ENCODE peak calls at places on chromosomes 2 and 18, in four cellular contexts. S, N, O and U are unnamed samples.
A peak's percentile ranks its signal among the peaks of the same experiment; 100 is the strongest.

GRCh38 chr2:10221443-10221842 is 81.3 kb upstream of the HPCAL1 start:
- DNase-seq in S (no peak), N (no peak), O (no peak), U (no peak)

GRCh38 chr2:167697961-167698360 is 549.4 kb downstream of the STK39 start:
- DNase-seq in N (no peak), O (no peak), S (no peak), U (no peak)

GRCh38 chr2:203338322-203338721 is 10.1 kb downstream of the ABI2 start:
- DNase-seq in S (no peak), O (no peak), N (no peak), U (no peak)

GRCh38 chr2:231601356-231602229 is 8.9 kb downstream of the TEX44 start:
- DNase-seq in O (peak; percentile 63), S (peak; percentile 71), N (no peak), U (peak; percentile 69)

GRCh38 chr18:59907172-59907571 is 7.4 kb downstream of the PMAIP1 start:
- DNase-seq in S (no peak), N (no peak), O (no peak), U (no peak)

GRCh38 chr2:108348816-108349570 is 28.8 kb upstream of the SULT1C4 start:
- DNase-seq in S (no peak), O (no peak), N (no peak), U (no peak)

GRCh38 chr2:953975-954686 is 3.5 kb downstream of the SNTG2 start:
- DNase-seq in N (no peak), S (peak; percentile 26), O (no peak), U (no peak)

GRCh38 chr2:241771286-241772062 is 5.1 kb upstream of the GAL3ST2 start:
- DNase-seq in O (no peak), S (peak; percentile 17), N (no peak), U (no peak)

GRCh38 chr2:13114391-13114790 is 397.7 kb downstream of the TRIB2 start:
- DNase-seq in O (no peak), S (peak; percentile 11), N (no peak), U (no peak)

GRCh38 chr2:128411431-128411830 is 92.8 kb upstream of the HS6ST1 start:
- DNase-seq in S (no peak), O (no peak), N (no peak), U (no peak)

GRCh38 chr2:71150082-71150816 is 19.8 kb downstream of the MPHOSPH10 start:
- DNase-seq in O (no peak), S (no peak), N (no peak), U (no peak)

GRCh38 chr2:162677476-162677875 is 161.1 kb downstream of the KCNH7 start:
- DNase-seq in O (no peak), N (no peak), S (no peak), U (peak; percentile 67)

GRCh38 chr2:73922681-73923080 is 4.0 kb upstream of the DGUOK start:
- DNase-seq in O (peak; percentile 20), N (no peak), S (no peak), U (no peak)

GRCh38 chr2:61135510-61135909 is 26.5 kb upstream of the C2orf74 start:
- DNase-seq in N (no peak), O (no peak), S (peak; percentile 57), U (peak; percentile 58)

GRCh38 chr2:974454-974853 is 23.8 kb downstream of the SNTG2 start:
- DNase-seq in O (no peak), N (no peak), S (no peak), U (no peak)

GRCh38 chr2:238285653-238286082 is 2.7 kb downstream of the PER2 start:
- DNase-seq in S (peak; percentile 94), N (no peak), O (no peak), U (no peak)

GRCh38 chr2:106833248-106833647 is 52.7 kb downstream of the ST6GAL2 start:
- DNase-seq in N (no peak), O (no peak), S (no peak), U (no peak)

GRCh38 chr18:30684825-30685481 is 357.6 kb downstream of the DSC3 start:
- DNase-seq in N (no peak), O (no peak), S (no peak), U (no peak)

GRCh38 chr18:1048048-1048447 is 143.4 kb downstream of the ADCYAP1 start:
- DNase-seq in S (no peak), N (no peak), O (no peak), U (peak; percentile 53)

GRCh38 chr18:29361843-29362242 is 1184.9 kb upstream of the CDH2 start:
- DNase-seq in S (no peak), N (no peak), O (peak; percentile 9), U (no peak)

GRCh38 chr2:132670104-132670960 is at the start of gene LYPD1:
- DNase-seq in O (no peak), S (no peak), N (no peak), U (peak; percentile 44)

GRCh38 chr18:5456577-5457466 is 87.0 kb downstream of the EPB41L3 start:
- DNase-seq in O (no peak), S (peak; percentile 62), N (no peak), U (peak; percentile 79)

GRCh38 chr2:40202798-40203400 is 249.0 kb downstream of the SLC8A1 start:
- DNase-seq in O (no peak), N (no peak), S (peak; percentile 58), U (no peak)
- TF ChIP-seq FOS in O (no peak), N (no peak), S (no peak), U (no peak)

GRCh38 chr18:22713511-22713910 is 219.6 kb upstream of the RBBP8 start:
- DNase-seq in O (no peak), S (peak; percentile 19), N (no peak), U (no peak)

GRCh38 chr18:22709288-22710060 is 223.7 kb upstream of the RBBP8 start:
- DNase-seq in N (no peak), S (peak; percentile 31), O (no peak), U (no peak)

GRCh38 chr18:22711381-22711717 is 221.8 kb upstream of the RBBP8 start:
- DNase-seq in N (no peak), S (no peak), O (no peak), U (no peak)

GRCh38 chr18:22705328-22705727 is 227.8 kb upstream of the RBBP8 start:
- DNase-seq in S (peak; percentile 91), N (no peak), O (no peak), U (no peak)

GRCh38 chr18:22710628-22711380 is 222.3 kb upstream of the RBBP8 start:
- DNase-seq in O (no peak), N (no peak), S (peak; percentile 64), U (peak; percentile 60)
- H3K9ac ChIP-seq in O (no peak overlapping the region), N (no peak overlapping the region), S (peak overlapping the region; percentile 52), U (peak overlapping the region; percentile 76)

GRCh38 chr18:23291456-23292205 is 156.3 kb downstream of the CABLES1 start:
- DNase-seq in O (no peak), N (no peak), S (peak; percentile 74), U (no peak)
- TF ChIP-seq FOS in O (no peak), N (no peak), S (no peak), U (no peak)

GRCh38 chr18:8121942-8122480 is 487.2 kb upstream of the RAB12 start:
- DNase-seq in S (peak; percentile 94), O (no peak), N (no peak), U (peak; percentile 37)
- H3K9ac ChIP-seq in S (no peak overlapping the region), O (no peak overlapping the region), N (no peak overlapping the region), U (no peak overlapping the region)

DNA sequence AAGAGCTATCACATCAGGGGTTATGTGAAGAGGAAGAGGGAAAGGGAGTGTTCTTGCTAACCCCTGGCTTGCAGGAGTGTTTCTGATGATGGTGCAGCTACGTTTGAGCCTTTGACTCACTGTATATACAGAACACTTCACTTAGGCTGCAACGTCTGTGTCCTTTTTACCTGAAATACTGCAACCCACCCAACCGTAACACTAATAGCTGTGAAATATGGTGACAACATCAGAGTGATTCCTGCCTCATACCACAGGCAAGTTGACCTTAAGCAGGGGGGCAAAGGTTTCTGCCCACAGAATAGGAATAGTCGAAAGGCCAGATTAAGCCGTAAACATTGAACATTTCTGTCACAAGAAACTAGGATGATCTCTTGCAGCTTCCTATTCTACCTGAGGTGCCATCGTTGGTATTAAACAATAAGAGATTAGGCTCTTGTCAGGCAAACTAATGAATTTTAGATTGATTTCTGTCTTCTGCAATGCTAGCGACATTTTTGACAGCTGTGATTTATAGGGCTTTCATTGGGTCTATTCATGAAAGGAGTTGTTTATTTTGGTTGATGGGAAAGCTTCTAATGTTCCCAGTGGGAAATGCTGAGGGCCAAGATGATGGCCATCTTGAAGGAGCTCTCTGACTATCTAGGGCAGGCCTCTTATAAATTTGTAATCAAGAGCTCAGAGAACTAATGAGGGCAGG is 316.8 kb downstream of the PIK3C3 start:
- DNase-seq in S (no peak), O (no peak), N (no peak), U (no peak)
- TF ChIP-seq FOS in S (no peak), O (no peak), N (no peak), U (no peak)

GRCh38 chr2:113847144-113847543 is 42.7 kb upstream of the ACTR3 start:
- DNase-seq in S (peak; percentile 45), O (no peak), N (no peak), U (no peak)

GRCh38 chr2:113840463-113840975 is 49.4 kb upstream of the ACTR3 start:
- DNase-seq in O (no peak), S (no peak), N (no peak), U (no peak)

GRCh38 chr2:113838744-113839444 is 51.0 kb upstream of the ACTR3 start:
- DNase-seq in S (no peak), N (no peak), O (no peak), U (no peak)

GRCh38 chr2:113846439-113846838 is 43.5 kb upstream of the ACTR3 start:
- DNase-seq in N (no peak), S (no peak), O (no peak), U (no peak)

DNA sequence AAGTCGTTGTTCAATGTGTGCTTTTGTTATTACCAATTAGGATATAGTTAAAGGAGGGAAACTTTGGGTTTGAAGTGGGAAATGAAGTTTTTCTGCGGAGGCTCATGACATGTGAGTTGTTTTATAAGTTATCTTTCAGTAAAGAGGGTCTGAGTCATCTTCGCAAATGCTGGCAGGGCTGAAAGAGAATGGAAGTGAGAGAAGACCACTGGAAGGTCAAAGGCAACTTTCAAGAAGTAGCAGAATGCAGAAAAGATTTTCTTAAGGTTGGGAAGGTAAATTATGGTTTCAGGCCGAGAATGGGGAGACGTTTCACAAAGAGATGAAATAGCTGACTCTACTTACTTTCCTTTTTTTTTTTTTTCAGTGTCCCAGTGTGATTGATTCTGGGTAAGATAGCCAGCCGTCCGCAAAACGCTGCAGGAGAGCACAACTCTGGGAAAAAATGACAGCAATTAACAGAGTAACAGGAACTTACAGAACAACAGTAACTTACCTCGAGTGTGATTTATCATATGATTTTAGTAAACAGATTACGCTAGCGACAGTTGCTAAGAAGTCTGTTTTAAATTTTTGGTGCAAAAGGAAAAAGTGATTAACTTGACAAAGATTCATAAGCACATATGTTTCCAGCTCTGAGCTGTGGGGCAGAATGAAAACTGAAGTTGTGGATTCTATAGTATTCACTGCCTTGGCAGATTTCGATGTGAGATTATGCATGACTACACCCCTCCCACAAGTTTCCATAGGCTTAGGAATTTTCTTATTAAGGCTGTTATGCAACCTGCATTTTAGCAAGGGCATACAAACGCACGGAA is 46.8 kb upstream of the ACTR3 start:
- DNase-seq in O (no peak), S (peak; percentile 63), N (no peak), U (no peak)
- H3K9ac ChIP-seq in O (no peak overlapping the region), S (no peak overlapping the region), N (no peak overlapping the region), U (no peak overlapping the region)